ENCODE peak calls at places on chromosomes 4 and X, in five cellular contexts. C is GM23338, P is left lung, L is tibial nerve, M is tibial artery. B is an unnamed sample. For H3K27me3 and H3K4me1, the result is how much of the 10 kb centered on the place peaks cover.

GRCh38 chr4:39928538-39928937 is 49.2 kb downstream of the PDS5A start:
- DNase-seq in C (no peak), P (no peak), L (no peak), M (no peak), B (no peak)

GRCh38 chr4:146490106-146490505 is 31.6 kb downstream of the SLC10A7 start:
- DNase-seq in C (no peak), P (no peak), L (no peak), M (no peak), B (no peak)

GRCh38 chrX:150779367-150779766 is 86.2 kb downstream of the MTMR1 start:
- DNase-seq in C (no peak), P (no peak), L (no peak), M (no peak), B (no peak)

GRCh38 chr4:174522183-174523002 is at the start of gene HPGD:
- DNase-seq in C (peak), P (peak), L (peak), M (peak), B (peak)

GRCh38 chr4:147829401-147830101 is 97.7 kb downstream of the ARHGAP10 start:
- DNase-seq in C (no peak), P (no peak), L (peak), M (peak), B (no peak)

GRCh38 chr4:148444296-148445070 is 2.3 kb upstream of the NR3C2 start:
- DNase-seq in C (peak), P (no peak), L (no peak), M (peak), B (peak)

GRCh38 chr4:71765837-71766236 is 18.0 kb downstream of the GC start:
- DNase-seq in C (peak), P (no peak), L (no peak), M (no peak), B (no peak)

GRCh38 chrX:68831405-68832100 is 2.7 kb downstream of the EFNB1 start:
- DNase-seq in C (peak), P (no peak), L (no peak), M (no peak), B (peak)

GRCh38 chr4:2545321-2546013 is 9.0 kb downstream of the FAM193A start:
- DNase-seq in C (no peak), P (no peak), L (no peak), M (no peak), B (no peak)

GRCh38 chr4:7692451-7693236 is 247.0 kb downstream of the AFAP1 start:
- DNase-seq in C (no peak), P (no peak), L (no peak), M (no peak), B (no peak)

GRCh38 chr4:7689773-7690693 is 249.6 kb downstream of the AFAP1 start:
- DNase-seq in C (no peak), P (no peak), L (no peak), M (no peak), B (no peak)

GRCh38 chr4:7693237-7693608 is 246.4 kb downstream of the AFAP1 start:
- DNase-seq in C (no peak), P (no peak), L (no peak), M (no peak), B (no peak)

GRCh38 chr4:7691992-7692391 is 247.7 kb downstream of the AFAP1 start:
- DNase-seq in C (no peak), P (no peak), L (peak), M (no peak), B (no peak)

DNA sequence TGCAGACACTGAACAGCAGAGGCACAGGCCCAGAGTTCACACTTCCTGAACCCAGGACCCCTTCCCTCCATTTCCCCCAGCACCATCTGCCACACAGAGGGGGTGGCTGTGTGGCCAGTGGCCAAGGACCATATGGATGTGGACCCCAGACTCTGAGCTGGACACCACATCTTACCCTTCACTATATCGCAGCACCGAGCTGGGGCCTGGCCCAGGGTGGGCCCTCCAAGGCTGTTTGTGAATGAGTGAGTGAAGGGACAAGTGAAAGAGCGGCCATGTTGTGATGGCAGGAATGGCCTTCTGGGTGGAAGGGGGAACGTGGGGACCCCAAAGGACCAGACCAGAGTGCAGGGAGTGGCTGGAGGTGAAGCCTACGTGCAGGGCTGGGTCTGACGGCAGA is 248.6 kb downstream of the AFAP1 start:
- DNase-seq in C (no peak), P (no peak), L (no peak), M (no peak), B (no peak)
- H3K27me3 ChIP-seq in C (under half), P (under half), L (under half), M (under half), B (under half)

DNA sequence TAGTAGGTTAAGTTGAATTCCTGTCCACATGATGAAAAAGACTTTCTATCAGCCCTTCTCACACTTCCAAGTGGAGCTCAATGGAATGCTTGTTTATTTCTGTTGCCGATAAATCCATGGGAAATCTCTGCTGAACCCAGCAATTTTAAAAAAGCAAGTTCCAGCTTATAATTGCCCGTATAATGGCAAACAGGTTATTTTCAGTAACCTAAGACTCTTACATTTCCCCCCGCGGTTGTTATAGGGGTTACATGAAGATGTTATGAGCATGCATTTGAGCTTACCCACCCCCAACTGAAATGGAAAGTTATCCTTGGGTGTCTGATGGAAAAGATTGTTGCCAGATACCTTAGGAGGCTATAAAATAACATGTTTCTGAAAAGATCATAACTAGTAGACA is 136.2 kb downstream of the PALLD start:
- DNase-seq in C (no peak), P (no peak), L (no peak), M (no peak), B (no peak)
- H3K4me1 ChIP-seq in C (under half), P (under half), L (under half), M (under half), B (under half)

GRCh38 chrX:120029354-120029753 is 48.1 kb downstream of the RHOXF2B start:
- DNase-seq in C (peak), P (no peak), L (no peak), M (no peak), B (peak)
- H3K27me3 ChIP-seq in C (under half), P (under half), L (under half), M (under half), B (under half)

DNA sequence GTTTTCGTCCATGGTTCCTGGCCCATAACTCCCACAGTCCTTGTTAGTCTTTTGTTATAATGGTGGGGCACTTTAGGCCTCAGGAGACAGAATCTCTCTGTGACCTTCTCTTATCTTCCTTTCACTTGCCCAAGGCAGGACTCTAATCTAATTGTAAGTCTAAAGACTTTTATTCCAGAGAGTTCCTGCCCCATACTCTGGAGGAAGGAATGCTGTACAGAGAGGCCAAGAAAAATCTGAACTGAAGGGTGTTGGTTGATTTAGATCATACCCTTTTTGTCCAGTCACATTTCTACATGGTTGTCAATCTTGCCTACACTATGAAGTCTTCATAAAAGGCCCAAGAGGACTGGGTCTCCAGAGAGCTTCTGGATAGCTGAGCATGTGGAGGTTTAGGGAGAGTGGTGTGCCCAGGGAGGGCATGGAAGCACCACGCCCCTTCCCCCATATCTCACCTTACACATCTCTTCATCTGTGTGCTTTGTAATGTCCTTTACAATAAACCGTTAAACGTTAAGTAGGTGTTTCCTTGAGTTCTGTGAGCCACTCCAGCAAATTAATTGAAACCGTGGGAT is 84.5 kb downstream of the AFF1 start:
- DNase-seq in C (no peak), P (no peak), L (no peak), M (no peak), B (no peak)
- H3K4me1 ChIP-seq in C (under half), P (under half), L (under half), M (under half), B (under half)

DNA sequence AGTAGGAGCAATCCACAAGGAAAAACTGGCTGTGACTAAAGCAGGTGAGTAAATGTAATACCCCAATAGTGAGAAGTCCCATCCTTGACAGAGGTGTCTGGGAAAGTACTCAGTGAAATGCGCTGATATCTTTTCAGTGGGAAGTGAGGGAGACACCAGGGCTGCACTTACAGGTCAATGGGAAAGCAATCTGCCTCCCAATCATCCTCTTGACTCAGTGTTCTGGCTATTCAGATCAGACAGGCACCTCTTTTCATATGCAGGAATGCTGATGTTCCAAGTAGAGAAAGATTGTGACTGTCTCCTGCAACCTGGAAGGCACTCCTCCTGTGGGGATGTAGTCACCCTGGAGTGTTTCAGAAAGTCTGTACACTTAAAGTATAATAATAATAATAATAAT is 39.9 kb upstream of the SPIN2A start:
- DNase-seq in C (peak), P (no peak), L (no peak), M (no peak), B (peak)
- H3K27me3 ChIP-seq in C (under half), P (under half), L (under half), M (under half), B (under half)

GRCh38 chr4:169658970-169659735 is 38.8 kb downstream of the CLCN3 start:
- DNase-seq in C (no peak), P (no peak), L (no peak), M (no peak), B (no peak)

GRCh38 chr4:169658196-169658595 is 37.8 kb downstream of the CLCN3 start:
- DNase-seq in C (no peak), P (no peak), L (no peak), M (no peak), B (no peak)

GRCh38 chr4:169652535-169652934 is 32.2 kb downstream of the CLCN3 start:
- DNase-seq in C (no peak), P (no peak), L (no peak), M (no peak), B (no peak)

GRCh38 chr4:169657470-169658107 is 37.2 kb downstream of the CLCN3 start:
- DNase-seq in C (no peak), P (no peak), L (no peak), M (no peak), B (no peak)

GRCh38 chr4:169655401-169655800 is 35.0 kb downstream of the CLCN3 start:
- DNase-seq in C (no peak), P (no peak), L (no peak), M (no peak), B (no peak)
- H3K4me1 ChIP-seq in C (under half), P (under half), L (under half), M (under half), B (under half)

GRCh38 chr4:161990721-161991120 is 173.1 kb downstream of the FSTL5 start:
- DNase-seq in C (no peak), P (no peak), L (no peak), M (no peak), B (no peak)
- H3K27me3 ChIP-seq in C (under half), P (under half), L (under half), M (under half), B (under half)

GRCh38 chr4:121800638-121800960 is 524 bp upstream of the EXOSC9 start:
- DNase-seq in C (no peak), P (no peak), L (no peak), M (no peak), B (no peak)

GRCh38 chr4:121799888-121800501 is 1.1 kb upstream of the EXOSC9 start:
- DNase-seq in C (no peak), P (no peak), L (no peak), M (no peak), B (no peak)

GRCh38 chr4:121801715-121802075 is 572 bp downstream of the EXOSC9 start:
- DNase-seq in C (no peak), P (no peak), L (no peak), M (no peak), B (no peak)

GRCh38 chr4:121800961-121801714 is at the start of gene EXOSC9:
- DNase-seq in C (peak), P (peak), L (peak), M (peak), B (peak)

GRCh38 chr4:121799208-121799823 is 1.8 kb upstream of the EXOSC9 start:
- DNase-seq in C (no peak), P (no peak), L (no peak), M (no peak), B (no peak)
- H3K4me1 ChIP-seq in C (under half), P (under half), L (under half), M (under half), B (under half)